ENCODE peak calls at places on chromosomes 11 and 22, in eight cellular contexts. O, L, U, V, D, Y, R and N are unnamed samples.

GRCh38 chr11:27215471-27216267 is 147.3 kb downstream of the CCDC34 start:
- DNase-seq in U (no peak), D (no peak), O (no peak), V (peak; percentile 53), R (no peak), L (no peak), Y (peak; percentile 73), N (no peak)

GRCh38 chr22:23838686-23839468 is at the start of gene DERL3:
- DNase-seq in U (peak; percentile 95), Y (peak; percentile 99), R (peak; percentile 99), O (peak; percentile 98), L (no peak), D (peak; percentile 56), V (peak; percentile 100), N (peak; percentile 97)

GRCh38 chr22:27668828-27669797 is 132.4 kb downstream of the MN1 start:
- DNase-seq in V (peak; percentile 48), R (peak; percentile 65), O (peak; percentile 88), Y (no peak), D (no peak), L (peak; percentile 91), U (peak; percentile 93), N (peak; percentile 89)

GRCh38 chr22:43262990-43263644 is 76.2 kb upstream of the TTLL12 start:
- DNase-seq in O (no peak), Y (no peak), L (peak; percentile 85), V (no peak), D (no peak), R (peak; percentile 49), U (peak; percentile 10), N (no peak)

GRCh38 chr11:67364169-67364568 is 9.2 kb downstream of the CLCF1 start:
- DNase-seq in L (no peak), U (no peak), V (no peak), R (no peak), O (no peak), Y (no peak), D (no peak), N (no peak)

GRCh38 chr11:83033972-83034672 is 37.6 kb downstream of the RAB30 start:
- DNase-seq in U (peak; percentile 33), Y (no peak), O (peak; percentile 41), D (peak; percentile 87), L (no peak), R (peak; percentile 78), V (no peak), N (peak; percentile 84)

GRCh38 chr11:126355926-126356897 is 726 bp downstream of the ST3GAL4 start:
- DNase-seq in V (no peak), O (peak; percentile 47), L (peak; percentile 21), D (no peak), U (no peak), Y (no peak), R (no peak), N (peak; percentile 89)

GRCh38 chr11:101397941-101398340 is 185.9 kb downstream of the TRPC6 start:
- DNase-seq in D (no peak), V (no peak), U (no peak), R (no peak), Y (no peak), L (no peak), O (no peak), N (no peak)

GRCh38 chr11:47524200-47524874 is 28.6 kb downstream of the CELF1 start:
- DNase-seq in L (no peak), V (peak; percentile 24), R (no peak), U (no peak), D (no peak), Y (no peak), O (no peak), N (no peak)

GRCh38 chr11:4496555-4497248 is 14.3 kb downstream of the OR52K1 start:
- DNase-seq in U (no peak), D (no peak), O (no peak), L (no peak), V (no peak), Y (no peak), R (peak; percentile 14), N (no peak)

GRCh38 chr11:34552270-34552669 is 38.7 kb upstream of the ELF5 start:
- DNase-seq in U (no peak), R (no peak), Y (no peak), L (no peak), V (no peak), D (no peak), O (no peak), N (no peak)

GRCh38 chr11:121329786-121330395 is 37.3 kb downstream of the SC5D start:
- DNase-seq in O (no peak), R (no peak), V (no peak), L (peak; percentile 30), D (no peak), Y (no peak), U (no peak), N (no peak)

GRCh38 chr22:35404176-35404575 is 4.2 kb downstream of the MCM5 start:
- DNase-seq in L (no peak), U (no peak), V (no peak), D (no peak), O (no peak), R (no peak), Y (no peak), N (no peak)

GRCh38 chr11:47109051-47109791 is 67.5 kb downstream of the ARFGAP2 start:
- DNase-seq in U (peak; percentile 55), O (no peak), L (no peak), Y (no peak), R (no peak), D (no peak), V (no peak), N (no peak)

GRCh38 chr11:56396047-56396446 is 16.4 kb upstream of the OR5AL1 start:
- DNase-seq in Y (no peak), U (no peak), L (no peak), R (no peak), V (no peak), O (no peak), D (no peak), N (no peak)

GRCh38 chr11:121661796-121662508 is 209.2 kb upstream of the SORL1-AS1 start:
- DNase-seq in Y (no peak), R (peak; percentile 88), O (no peak), D (peak; percentile 79), L (no peak), V (no peak), U (no peak), N (no peak)

GRCh38 chr22:26671317-26672059 is 14.1 kb downstream of the MIAT start:
- DNase-seq in U (no peak), O (peak; percentile 33), Y (no peak), V (no peak), L (no peak), D (no peak), R (no peak), N (no peak)

GRCh38 chr11:133931449-133932060 is 25.2 kb downstream of the IGSF9B start:
- DNase-seq in R (no peak), Y (no peak), L (no peak), V (no peak), D (no peak), U (no peak), O (no peak), N (no peak)

GRCh38 chr11:25691959-25692358 is 640.0 kb upstream of the ANO3 start:
- DNase-seq in Y (no peak), R (no peak), U (no peak), V (no peak), D (no peak), O (no peak), L (no peak), N (no peak)
- TF ChIP-seq CTCF in Y (no peak), R (no peak), U (no peak), V (no peak), D (no peak), O (no peak), L (no peak), N (no peak)

GRCh38 chr11:60633645-60634044 is 65.8 kb upstream of the MS4A8 start:
- DNase-seq in Y (no peak), U (no peak), V (no peak), O (no peak), R (no peak), D (no peak), L (no peak), N (no peak)
- TF ChIP-seq CTCF in Y (no peak), U (no peak), V (no peak), O (no peak), R (no peak), D (no peak), L (no peak), N (no peak)

GRCh38 chr22:48327721-48328120 is 1500.0 kb downstream of the BRD1 start:
- DNase-seq in L (no peak), R (no peak), D (no peak), O (no peak), Y (no peak), U (no peak), V (no peak), N (no peak)
- TF ChIP-seq CTCF in L (no peak), R (no peak), D (no peak), O (no peak), Y (no peak), U (no peak), V (no peak), N (no peak)

DNA sequence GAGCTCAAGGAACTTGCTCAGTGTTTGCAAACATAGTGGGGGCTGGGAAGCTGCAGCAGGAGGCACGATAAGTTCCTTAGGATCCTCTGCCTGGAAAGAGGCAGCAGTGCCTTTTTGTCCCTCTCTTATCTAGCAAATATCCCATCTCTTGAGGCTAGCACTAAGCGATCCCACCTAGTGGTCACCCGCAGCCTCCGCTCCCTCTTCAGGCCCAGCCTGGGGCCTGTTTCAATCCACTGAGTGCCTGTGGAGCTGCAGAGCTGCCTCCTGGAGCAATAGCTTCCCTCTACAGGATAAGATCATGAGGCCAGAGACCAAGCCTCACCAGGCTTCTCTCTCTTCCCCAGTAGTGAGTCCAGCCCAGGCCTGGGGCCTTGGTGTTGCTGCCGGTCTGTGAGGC is 65.8 kb downstream of the SLC22A12 start:
- DNase-seq in D (no peak), R (peak; percentile 13), O (no peak), L (peak; percentile 33), U (no peak), V (peak; percentile 79), Y (no peak), N (no peak)
- TF ChIP-seq CTCF in D (no peak), R (peak; percentile 22), O (no peak), L (peak; percentile 27), U (peak; percentile 16), V (peak; percentile 81), Y (no peak), N (no peak)

GRCh38 chr11:78800089-78800690 is 225.5 kb upstream of the NARS2 start:
- DNase-seq in Y (no peak), R (no peak), D (no peak), V (no peak), L (no peak), U (no peak), O (no peak), N (no peak)

GRCh38 chr11:78796956-78797355 is 222.3 kb upstream of the NARS2 start:
- DNase-seq in V (no peak), R (peak; percentile 52), D (peak; percentile 91), L (no peak), U (no peak), O (no peak), Y (no peak), N (no peak)

GRCh38 chr11:78797559-78797958 is 222.9 kb upstream of the NARS2 start:
- DNase-seq in O (no peak), Y (no peak), L (no peak), U (no peak), R (no peak), D (no peak), V (no peak), N (no peak)

GRCh38 chr11:78800756-78801155 is 226.1 kb upstream of the NARS2 start:
- DNase-seq in D (no peak), O (no peak), U (no peak), L (no peak), V (no peak), Y (no peak), R (peak; percentile 32), N (no peak)

GRCh38 chr11:78798567-78799170 is 224.0 kb upstream of the NARS2 start:
- DNase-seq in V (peak; percentile 77), L (peak; percentile 25), R (peak; percentile 83), U (no peak), Y (peak; percentile 76), D (no peak), O (peak; percentile 74), N (no peak)
- TF ChIP-seq CTCF in V (peak; percentile 95), L (peak; percentile 87), R (peak; percentile 95), U (peak; percentile 95), Y (peak; percentile 9), D (peak; percentile 85), O (peak; percentile 76), N (peak; percentile 77)